ENCODE peak calls at places on chromosomes 7 and 10, in five cellular contexts. U is activated CD8-positive, alpha-beta T cell treated with anti-CD3 and anti-CD28 coated beads for 36 hours; R is RWPE2; V is activated naive CD8-positive, alpha-beta T cell treated with anti-CD3 and anti-CD28 coated beads, Interleukin-2, amount 50 U/mL, for 24 hours; J is left lung. N is an unnamed sample.

GRCh38 chr10:123083811-123084210 is 52.0 kb upstream of the HMX3 start:
- ATAC-seq in J (no peak), U (no peak), R (no peak), V (no peak), N (no peak)

GRCh38 chr7:91263359-91264082 is 712 bp upstream of the FZD1 start:
- ATAC-seq in V (no peak), J (peak), R (no peak), U (no peak), N (no peak)

GRCh38 chr7:159006610-159007130 is 138.0 kb downstream of the VIPR2 start:
- ATAC-seq in R (peak), U (no peak), J (no peak), V (no peak), N (no peak)

GRCh38 chr10:7965457-7965856 is 89.0 kb upstream of the GATA3 start:
- ATAC-seq in U (no peak), J (no peak), V (no peak), R (no peak), N (no peak)

GRCh38 chr7:22717760-22718159 is 9.2 kb upstream of the IL6 start:
- ATAC-seq in V (no peak), U (no peak), R (no peak), J (no peak), N (no peak)

GRCh38 chr7:104362756-104363155 is 34.4 kb downstream of the LHFPL3 start:
- ATAC-seq in U (no peak), V (no peak), R (no peak), J (no peak), N (no peak)

GRCh38 chr10:95730233-95730632 is 25.7 kb upstream of the ENTPD1 start:
- ATAC-seq in U (no peak), J (no peak), V (no peak), R (no peak), N (peak)

GRCh38 chr7:36202347-36202896 is 49.4 kb downstream of the EEPD1 start:
- ATAC-seq in V (peak), R (no peak), J (no peak), U (no peak), N (no peak)

GRCh38 chr10:114374141-114374791 is 30.0 kb downstream of the AFAP1L2 start:
- ATAC-seq in R (no peak), V (no peak), J (peak), U (no peak), N (no peak)

GRCh38 chr7:1236132-1236655 is 3.5 kb downstream of the UNCX start:
- ATAC-seq in J (no peak), V (no peak), R (no peak), U (no peak), N (no peak)

GRCh38 chr10:95048206-95048605 is 21.1 kb downstream of the CYP2C8 start:
- ATAC-seq in U (no peak), J (no peak), R (no peak), V (no peak), N (no peak)

GRCh38 chr7:36116347-36117200 is 36.5 kb upstream of the EEPD1 start:
- ATAC-seq in V (no peak), U (no peak), R (peak), J (no peak), N (no peak)

GRCh38 chr10:61541960-61542359 is 88.8 kb upstream of the TMEM26 start:
- ATAC-seq in U (no peak), V (no peak), J (no peak), R (no peak), N (peak)

GRCh38 chr7:46942574-46942973 is 639.3 kb downstream of the TNS3 start:
- ATAC-seq in R (no peak), J (no peak), V (no peak), U (no peak), N (no peak)

GRCh38 chr10:58844680-58845079 is 331.8 kb upstream of the PHYHIPL start:
- ATAC-seq in J (no peak), R (no peak), V (no peak), U (no peak), N (no peak)

GRCh38 chr10:100033766-100034418 is 24.1 kb upstream of the DNMBP start:
- ATAC-seq in J (no peak), R (no peak), U (no peak), V (no peak), N (no peak)

GRCh38 chr7:1444925-1445322 is 14.3 kb downstream of the MICALL2 start:
- ATAC-seq in V (no peak), U (no peak), J (no peak), R (no peak), N (no peak)

GRCh38 chr7:5234852-5235831 is 45.1 kb downstream of the WIPI2 start:
- ATAC-seq in U (no peak), R (peak), J (peak), V (no peak), N (no peak)

GRCh38 chr7:112233048-112233697 is 26.7 kb downstream of the ZNF277 start:
- ATAC-seq in J (no peak), R (no peak), V (no peak), U (no peak), N (no peak)

GRCh38 chr10:122990278-122990677 is 10.1 kb downstream of the PSTK start:
- ATAC-seq in U (no peak), R (no peak), J (no peak), V (no peak), N (no peak)

GRCh38 chr10:100148353-100149211 is 37.2 kb downstream of the ERLIN1 start:
- ATAC-seq in U (peak), V (peak), J (no peak), R (peak), N (peak)

GRCh38 chr7:33823913-33824312 is 81.4 kb upstream of the BMPER start:
- ATAC-seq in R (no peak), J (no peak), V (no peak), U (no peak), N (peak)

GRCh38 chr10:22655312-22655973 is 58.9 kb downstream of the PIP4K2A start:
- ATAC-seq in V (no peak), J (peak), R (peak), U (peak), N (peak)

GRCh38 chr7:157570531-157571200 is 233.9 kb downstream of the DNAJB6 start:
- ATAC-seq in V (peak), R (no peak), J (no peak), U (peak), N (no peak)

GRCh38 chr7:15507235-15507634 is 54.6 kb downstream of the AGMO start:
- ATAC-seq in U (no peak), V (no peak), R (no peak), J (no peak), N (no peak)

GRCh38 chr7:20539201-20539600 is 76.3 kb upstream of the ABCB5 start:
- ATAC-seq in R (no peak), U (no peak), J (no peak), V (no peak), N (no peak)

GRCh38 chr10:132885451-132886210 is 56.7 kb downstream of the CFAP46 start:
- ATAC-seq in V (no peak), U (no peak), J (no peak), R (no peak), N (peak)

GRCh38 chr7:27107901-27108381 is 5.5 kb upstream of the HOXA2 start:
- ATAC-seq in R (no peak), U (no peak), J (peak), V (no peak), N (no peak)

GRCh38 chr10:3570855-3571266 is 214.1 kb downstream of the KLF6 start:
- ATAC-seq in R (no peak), U (no peak), V (no peak), J (no peak), N (no peak)

GRCh38 chr10:93591065-93591808 is 9.8 kb downstream of the RBP4 start:
- ATAC-seq in U (no peak), R (no peak), J (peak), V (no peak), N (no peak)

GRCh38 chr7:73831656-73832579 is 1.1 kb downstream of the CLDN4 start:
- ATAC-seq in J (peak), V (no peak), U (no peak), R (peak), N (no peak)

GRCh38 chr10:122498521-122498920 is 37.2 kb downstream of the HTRA1 start:
- ATAC-seq in V (no peak), J (no peak), U (no peak), R (no peak), N (no peak)

GRCh38 chr10:103079100-103079499 is 114.0 kb downstream of the NT5C2 start:
- ATAC-seq in U (no peak), V (no peak), R (no peak), J (no peak), N (no peak)

GRCh38 chr7:100171087-100171681 is 2.8 kb upstream of the GAL3ST4 start:
- ATAC-seq in R (peak), J (peak), U (peak), V (peak), N (peak)

GRCh38 chr10:120456626-120457430 is at the start of gene PLPP4:
- ATAC-seq in R (peak), U (peak), V (no peak), J (peak), N (no peak)

N was measured in stimulated activated memory B cell treated with anti-CD40 and anti-IgM and Interleukin-4, amounts not matched to agents 10 μg/mL and 1 μg/mL and 100 μg/mL, for 72 hours.